ENCODE peak calls at places on chromosomes 6 and 20, in four cellular contexts. U is H9, E is H1, A is neuronal stem cell. R is an unnamed sample.

GRCh38 chr6:169905041-169905807 is 153.8 kb downstream of the ERMARD start:
- DNase-seq in U (no peak), A (no peak), E (no peak), R (peak; percentile 60)

GRCh38 chr6:113586413-113586812 is 270.7 kb upstream of the MARCKS start:
- DNase-seq in E (no peak), A (no peak), U (no peak), R (peak; percentile 21)

GRCh38 chr6:11064836-11065235 is 20.7 kb upstream of the ELOVL2 start:
- DNase-seq in A (peak; percentile 70), E (no peak), U (no peak), R (no peak)

GRCh38 chr20:5688431-5688972 is 61.7 kb upstream of the SHLD1 start:
- DNase-seq in A (no peak), U (no peak), E (no peak), R (no peak)

GRCh38 chr6:142518126-142518525 is 216.3 kb downstream of the ADGRG6 start:
- DNase-seq in E (no peak), A (no peak), U (no peak), R (no peak)

GRCh38 chr20:49052334-49052733 is 6.2 kb downstream of the CSE1L start:
- DNase-seq in U (no peak), E (no peak), A (no peak), R (no peak)

GRCh38 chr20:34427784-34428183 is 64.7 kb downstream of the ITCH start:
- DNase-seq in U (no peak), A (no peak), E (no peak), R (no peak)

GRCh38 chr6:47247227-47247797 is 62.4 kb downstream of the TNFRSF21 start:
- DNase-seq in E (no peak), A (no peak), U (no peak), R (peak; percentile 47)

GRCh38 chr6:137258170-137258569 is 39.0 kb upstream of the IFNGR1 start:
- DNase-seq in A (no peak), E (no peak), U (no peak), R (peak; percentile 35)

DNA sequence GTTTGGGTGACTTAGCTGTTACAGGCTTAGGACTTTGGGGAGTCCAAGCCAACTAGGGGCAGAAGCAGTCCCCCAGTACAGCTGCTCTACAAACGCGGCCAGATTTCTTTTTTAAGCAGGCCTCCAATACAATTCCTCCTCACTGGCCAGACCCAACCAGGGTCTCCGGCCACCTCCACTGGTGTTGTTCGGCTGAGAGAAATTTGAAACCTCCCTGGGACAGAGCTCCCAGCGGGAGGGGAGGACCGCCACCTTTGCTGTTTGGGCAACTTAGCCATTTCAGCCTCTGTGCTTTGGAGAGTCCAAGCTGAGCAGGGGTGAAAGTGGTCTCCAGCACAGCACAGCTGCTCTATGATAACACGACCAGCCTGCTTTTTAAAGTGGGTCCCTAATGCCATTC is 59.4 kb upstream of the KHDRBS2 start:
- DNase-seq in A (no peak), E (no peak), U (no peak), R (no peak)
- H3K14ac ChIP-seq in A (no peak overlapping the region), E (no peak overlapping the region), U (no peak overlapping the region), R (no peak overlapping the region)

GRCh38 chr6:42050011-42050896 is at the start of gene TAF8:
- DNase-seq in A (peak; percentile 90), E (peak; percentile 91), U (peak; percentile 96), R (peak; percentile 96)
- H2BK12ac ChIP-seq in A (no peak within 1 kb of the TSS), E (peak within 1 kb of the TSS; percentile 97), U (no peak within 1 kb of the TSS), R (peak within 1 kb of the TSS; percentile 97)

GRCh38 chr20:58650776-58651547 is at the start of gene STX16:
- DNase-seq in E (peak; percentile 93), U (peak; percentile 90), A (peak; percentile 94), R (peak; percentile 94)

GRCh38 chr20:58652606-58653303 is 1.7 kb downstream of the STX16 start:
- DNase-seq in A (no peak), U (no peak), E (no peak), R (peak; percentile 41)

GRCh38 chr20:58651548-58651822 is 402 bp downstream of the STX16 start:
- DNase-seq in U (no peak), E (no peak), A (peak; percentile 57), R (no peak)

GRCh38 chr20:58650181-58650775 is 805 bp upstream of the STX16 start:
- DNase-seq in A (peak; percentile 40), E (peak; percentile 58), U (peak; percentile 44), R (no peak)

GRCh38 chr20:58651823-58652605 is 931 bp downstream of the STX16 start:
- DNase-seq in E (peak; percentile 66), A (peak; percentile 42), U (peak; percentile 94), R (peak; percentile 91)
- H2BK15ac ChIP-seq in E (peak overlapping the region; percentile 97), A (no peak overlapping the region), U (no peak overlapping the region), R (peak overlapping the region; percentile 44)

GRCh38 chr6:37965964-37966676 is 146.6 kb downstream of the ZFAND3 start:
- DNase-seq in U (no peak), A (no peak), E (no peak), R (no peak)
- H3K14ac ChIP-seq in U (no peak overlapping the region), A (no peak overlapping the region), E (no peak overlapping the region), R (no peak overlapping the region)